ENCODE peak calls at places on chromosome 15, in ten cellular contexts. G, B, X, E, O, A, J, Q, C and K are unnamed samples.

GRCh38 chr15:70251246-70251990 is 153.7 kb upstream of the TLE3 start:
- DNase-seq in X (no peak), J (no peak), Q (no peak), G (no peak), A (no peak), E (no peak), B (no peak), C (peak; percentile 21), O (no peak), K (no peak)

GRCh38 chr15:28881170-28881569 is 4.6 kb upstream of the APBA2 start:
- DNase-seq in J (peak; percentile 41), X (no peak), O (peak; percentile 46), A (no peak), Q (no peak), B (peak; percentile 58), C (no peak), G (no peak), E (no peak), K (no peak)

GRCh38 chr15:63860161-63860954 is 26.6 kb upstream of the HERC1 start:
- DNase-seq in X (no peak), A (no peak), G (no peak), J (no peak), E (no peak), Q (no peak), O (no peak), C (no peak), B (no peak), K (peak; percentile 83)

GRCh38 chr15:74042603-74043424 is 39.5 kb downstream of the GOLGA6A start:
- DNase-seq in A (no peak), C (no peak), J (no peak), G (no peak), E (no peak), B (no peak), X (no peak), O (no peak), Q (no peak), K (no peak)

GRCh38 chr15:85030301-85031049 is 48.8 kb downstream of the PDE8A start:
- DNase-seq in A (no peak), C (peak; percentile 53), J (peak; percentile 57), X (peak; percentile 52), B (no peak), G (no peak), Q (no peak), O (peak; percentile 38), E (no peak), K (no peak)

GRCh38 chr15:67383903-67384302 is 129.3 kb downstream of the IQCH start:
- DNase-seq in Q (no peak), B (peak; percentile 40), G (no peak), X (no peak), J (peak; percentile 19), A (no peak), O (peak; percentile 19), E (no peak), C (no peak), K (no peak)

GRCh38 chr15:57477736-57478522 is 101.6 kb downstream of the CGNL1 start:
- DNase-seq in Q (no peak), J (no peak), C (no peak), B (no peak), A (no peak), O (no peak), E (no peak), X (no peak), G (no peak), K (no peak)

GRCh38 chr15:75631935-75632334 is 6.4 kb upstream of the SNUPN start:
- DNase-seq in Q (no peak), X (no peak), O (no peak), B (no peak), G (no peak), A (no peak), C (no peak), J (no peak), E (no peak), K (no peak)

GRCh38 chr15:64837502-64837901 is 4.2 kb upstream of the PLEKHO2 start:
- DNase-seq in G (no peak), X (no peak), J (no peak), O (no peak), B (no peak), C (no peak), A (no peak), E (no peak), Q (no peak), K (peak; percentile 55)

GRCh38 chr15:89199734-89200133 is 21.6 kb downstream of the RLBP1 start:
- DNase-seq in J (no peak), C (no peak), E (no peak), A (no peak), B (no peak), X (no peak), Q (no peak), G (no peak), O (no peak), K (no peak)

GRCh38 chr15:69679623-69680228 is 227.1 kb downstream of the RPLP1 start:
- DNase-seq in C (no peak), A (no peak), E (no peak), B (no peak), Q (no peak), J (no peak), G (no peak), X (no peak), O (no peak), K (no peak)

GRCh38 chr15:42053914-42054313 is 33.1 kb upstream of the PLA2G4E start:
- DNase-seq in B (no peak), A (no peak), C (no peak), J (no peak), Q (no peak), X (no peak), G (no peak), E (no peak), O (no peak), K (no peak)

GRCh38 chr15:67133738-67134576 is 68.6 kb downstream of the SMAD3 start:
- DNase-seq in G (no peak), A (peak; percentile 47), Q (no peak), O (peak; percentile 82), C (peak; percentile 68), B (no peak), J (peak; percentile 49), X (no peak), E (no peak), K (peak; percentile 83)

GRCh38 chr15:72389231-72389630 is 8.9 kb upstream of the TMEM202 start:
- DNase-seq in G (no peak), C (no peak), A (no peak), Q (no peak), O (peak; percentile 4), E (no peak), J (peak; percentile 43), B (no peak), X (no peak), K (no peak)

GRCh38 chr15:88040516-88040915 is 216.0 kb downstream of the NTRK3 start:
- DNase-seq in A (no peak), B (no peak), J (no peak), C (no peak), G (no peak), X (no peak), O (no peak), E (no peak), Q (no peak), K (no peak)

GRCh38 chr15:78957416-78958093 is 12.7 kb upstream of the CTSH start:
- DNase-seq in A (no peak), C (no peak), X (no peak), J (no peak), G (no peak), B (no peak), Q (no peak), O (no peak), E (no peak), K (no peak)

GRCh38 chr15:31799711-31800321 is 230.5 kb upstream of the CHRNA7 start:
- DNase-seq in G (peak; percentile 28), A (no peak), E (no peak), B (no peak), X (no peak), C (peak; percentile 13), O (no peak), Q (no peak), J (no peak), K (no peak)

GRCh38 chr15:52960283-52960682 is 170.1 kb upstream of the ONECUT1 start:
- DNase-seq in C (no peak), A (no peak), Q (no peak), X (no peak), E (no peak), J (no peak), G (no peak), O (no peak), B (no peak), K (no peak)
- H3K9me3 ChIP-seq in C (peaks cover 4% of the 10 kb centered on the region), A (no peaks in the 10 kb centered on the region), Q (no peaks in the 10 kb centered on the region), X (no peaks in the 10 kb centered on the region), E (no peaks in the 10 kb centered on the region), J (no peaks in the 10 kb centered on the region), G (no peaks in the 10 kb centered on the region), O (peaks cover 15% of the 10 kb centered on the region), B (no peaks in the 10 kb centered on the region), K (no peaks in the 10 kb centered on the region)

DNA sequence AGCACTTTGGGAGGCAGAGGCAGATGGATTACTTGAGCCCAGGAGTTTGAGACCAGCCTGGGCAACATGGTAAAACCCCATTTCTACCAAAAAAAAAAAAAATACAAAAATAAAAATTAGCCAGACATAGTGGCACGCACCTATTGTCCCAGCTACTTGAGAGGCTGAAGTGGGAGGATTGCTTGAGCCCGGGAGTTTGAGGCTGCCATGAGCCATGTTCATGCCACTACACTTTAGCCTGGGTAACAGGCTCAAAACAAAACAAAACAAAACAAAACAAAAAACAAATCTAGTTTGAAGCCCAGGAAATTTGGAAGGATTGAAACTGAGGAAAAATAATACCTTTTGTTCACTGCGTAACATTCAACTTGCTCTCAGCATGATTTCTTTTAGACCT is 16.6 kb downstream of the TMOD3 start:
- DNase-seq in C (no peak), A (no peak), Q (no peak), O (no peak), E (no peak), J (no peak), G (no peak), X (no peak), B (no peak), K (no peak)
- H3K27ac ChIP-seq in C (peak overlapping the region; percentile 95), A (peak overlapping the region; percentile 73), Q (peak overlapping the region; percentile 54), O (peak overlapping the region; percentile 70), E (no peak overlapping the region), J (no peak overlapping the region), G (no peak overlapping the region), X (peak overlapping the region; percentile 83), B (peak overlapping the region; percentile 59), K (no peak overlapping the region)

DNA sequence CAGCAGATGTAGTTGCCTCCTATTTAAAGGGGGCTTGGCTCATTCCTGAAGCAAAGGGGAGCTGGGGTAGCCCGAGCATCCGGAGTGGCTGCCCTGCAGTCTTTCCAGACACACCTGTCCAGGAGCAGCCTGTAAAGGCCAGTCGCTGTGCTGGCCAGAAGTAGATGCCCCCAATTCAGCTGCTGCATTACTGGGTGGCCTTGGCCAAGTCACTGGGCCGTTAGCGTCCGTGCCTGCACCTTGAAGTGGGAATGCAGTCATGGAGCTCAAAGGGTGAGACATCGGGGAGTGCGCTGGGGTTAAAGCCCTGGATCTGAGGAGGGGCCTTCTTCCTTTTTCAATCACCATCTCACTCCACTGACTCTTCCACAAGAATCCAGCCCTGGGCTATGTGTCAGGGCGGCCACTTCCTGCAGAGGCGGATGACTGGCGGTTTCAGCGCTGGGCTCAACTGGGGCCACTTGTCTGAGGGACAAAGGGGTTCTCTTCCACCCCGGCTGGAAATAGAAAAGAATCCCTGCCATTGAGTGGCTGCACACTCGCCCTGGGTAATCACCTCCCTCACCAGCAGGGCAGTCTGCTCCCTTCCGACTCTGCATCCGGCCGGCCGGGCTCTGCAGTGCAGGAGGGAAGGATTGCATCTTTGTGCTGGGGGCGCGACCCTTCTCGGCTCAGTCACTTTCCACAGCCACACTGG is 11.8 kb downstream of the ALDH1A3 start:
- DNase-seq in B (no peak), C (no peak), J (no peak), E (no peak), G (no peak), X (no peak), Q (no peak), O (no peak), A (no peak), K (no peak)
- H3K4me3 ChIP-seq in B (no peak overlapping the region), C (no peak overlapping the region), J (no peak overlapping the region), E (no peak overlapping the region), G (no peak overlapping the region), X (no peak overlapping the region), Q (no peak overlapping the region), O (no peak overlapping the region), A (no peak overlapping the region), K (no peak overlapping the region)

GRCh38 chr15:26378304-26378703 is 394.6 kb downstream of the GABRB3 start:
- DNase-seq in X (no peak), C (no peak), Q (no peak), A (no peak), O (no peak), J (no peak), G (no peak), B (no peak), E (no peak), K (no peak)
- H3K9me3 ChIP-seq in X (no peaks in the 10 kb centered on the region), C (peaks cover 46% of the 10 kb centered on the region), Q (peaks cover 8% of the 10 kb centered on the region), A (no peaks in the 10 kb centered on the region), O (peaks cover 27% of the 10 kb centered on the region), J (no peaks in the 10 kb centered on the region), G (peaks cover 7% of the 10 kb centered on the region), B (no peaks in the 10 kb centered on the region), E (peaks cover 12% of the 10 kb centered on the region), K (no peaks in the 10 kb centered on the region)